ENCODE peak calls at places on chromosomes 13 and 19, in six cellular contexts. P is gastrocnemius medialis, N is esophagus squamous epithelium, M is prostate gland, U is uterus, V is erythroblast. E is an unnamed sample.
A peak's percentile ranks its signal among the peaks of the same experiment; 100 is the strongest.

GRCh38 chr13:23678768-23679167 is 108.6 kb downstream of the TNFRSF19 start:
- DNase-seq in U (no peak), M (no peak), P (no peak), V (no peak), N (no peak), E (no peak)

GRCh38 chr19:15294591-15294990 is 37.7 kb downstream of the BRD4 start:
- DNase-seq in V (peak; percentile 73), P (no peak), N (no peak), M (no peak), U (no peak), E (no peak)

GRCh38 chr13:24161010-24161775 is 673 bp downstream of the SPATA13 start:
- DNase-seq in N (no peak), P (no peak), M (peak; percentile 38), U (peak; percentile 29), V (peak; percentile 65), E (no peak)

GRCh38 chr19:15479391-15480345 is at the start of gene PGLYRP2:
- DNase-seq in U (no peak), M (peak; percentile 86), N (no peak), P (no peak), V (no peak), E (no peak)

GRCh38 chr19:35295792-35296462 is 4.0 kb downstream of the MAG start:
- DNase-seq in U (no peak), V (no peak), P (no peak), N (no peak), M (no peak), E (no peak)

GRCh38 chr19:29083863-29084262 is 129.1 kb downstream of the UQCRFS1 start:
- DNase-seq in M (no peak), U (no peak), V (no peak), P (no peak), N (no peak), E (no peak)

GRCh38 chr19:51439021-51439465 is 19.2 kb downstream of the SIGLEC8 start:
- DNase-seq in M (no peak), N (no peak), P (no peak), U (no peak), V (peak; percentile 64), E (no peak)

GRCh38 chr13:39370554-39370953 is 232.4 kb downstream of the LHFPL6 start:
- DNase-seq in V (no peak), U (peak; percentile 22), M (peak; percentile 24), P (no peak), N (no peak), E (no peak)

GRCh38 chr19:18494267-18494607 is 27.6 kb downstream of the ELL start:
- DNase-seq in M (no peak), U (no peak), N (no peak), V (no peak), P (no peak), E (no peak)

GRCh38 chr19:1133471-1133929 is 29.7 kb downstream of the GPX4 start:
- DNase-seq in P (no peak), V (peak; percentile 33), M (no peak), U (no peak), N (peak; percentile 41), E (no peak)

GRCh38 chr19:18519962-18520847 is 1.7 kb downstream of the ELL start:
- DNase-seq in P (peak; percentile 88), U (peak; percentile 72), V (peak; percentile 87), N (no peak), M (peak; percentile 76), E (no peak)

GRCh38 chr13:58994778-58995177 is 1169.0 kb downstream of the DIAPH3 start:
- DNase-seq in P (no peak), M (no peak), N (no peak), V (no peak), U (no peak), E (no peak)

GRCh38 chr13:48818495-48818961 is 157.2 kb upstream of the FNDC3A start:
- DNase-seq in P (no peak), V (no peak), M (no peak), N (no peak), U (no peak), E (no peak)

GRCh38 chr13:35600137-35600536 is 123.6 kb upstream of the MAB21L1 start:
- DNase-seq in V (no peak), P (no peak), M (no peak), N (no peak), U (no peak), E (no peak)

GRCh38 chr13:51844862-51845573 is at the start of gene TMEM272:
- DNase-seq in M (no peak), U (peak; percentile 71), P (no peak), V (peak; percentile 50), N (no peak), E (no peak)

DNA sequence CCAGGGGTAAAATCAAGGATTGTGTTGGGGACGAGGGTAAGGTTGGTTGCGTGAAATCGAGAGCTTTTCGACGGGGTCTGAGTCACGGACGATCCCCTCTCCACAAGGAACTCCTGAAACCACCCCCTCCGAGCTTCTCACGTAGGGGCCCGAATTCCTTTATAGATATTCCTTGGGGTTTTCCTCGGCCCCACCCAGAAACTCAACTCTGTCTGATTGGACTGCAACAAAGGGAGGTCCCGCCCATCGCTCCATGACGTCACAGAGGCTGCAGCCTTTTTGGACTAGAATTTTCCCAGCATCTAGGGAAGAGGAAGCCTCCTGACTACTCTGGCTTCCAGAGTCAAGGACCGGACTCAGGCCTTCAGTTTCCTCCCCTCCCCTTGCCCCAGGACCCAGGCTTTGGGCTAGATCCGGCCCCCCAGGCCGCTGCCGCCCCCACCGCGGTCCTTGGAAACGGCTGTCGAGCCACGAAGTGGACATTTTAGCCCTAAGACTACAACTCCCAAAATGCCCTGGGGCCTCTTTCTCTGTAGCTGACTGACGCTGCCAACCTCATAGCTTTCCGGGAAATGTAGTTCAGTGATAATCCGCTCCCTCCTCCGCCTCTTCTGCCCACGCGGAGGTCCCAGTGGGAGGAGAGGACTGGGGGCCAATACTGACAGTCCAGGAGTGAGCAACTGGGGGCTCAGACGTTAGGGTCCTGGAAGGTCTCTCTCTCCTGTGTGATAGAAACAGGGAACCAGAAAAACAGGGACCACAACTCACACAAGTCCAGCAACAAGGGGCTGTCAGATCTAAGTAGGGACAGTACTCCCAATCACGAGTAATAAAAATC is at the start of gene IZUMO1:
- DNase-seq in P (peak; percentile 68), N (no peak), M (no peak), U (peak; percentile 73), V (peak; percentile 89), E (no peak)
- TF ChIP-seq POLR2A in P (peak; percentile 53), N (no peak), M (no peak), U (no peak), V (peak; percentile 33), E (no peak)

GRCh38 chr19:46350029-46350757 is 3.3 kb downstream of the PPP5C start:
- DNase-seq in V (peak; percentile 49), P (no peak), N (no peak), U (no peak), M (no peak), E (no peak)

GRCh38 chr19:46349311-46349993 is 2.6 kb downstream of the PPP5C start:
- DNase-seq in P (no peak), M (no peak), N (no peak), U (no peak), V (no peak), E (no peak)

GRCh38 chr19:46351241-46352041 is 4.6 kb downstream of the PPP5C start:
- DNase-seq in N (no peak), P (no peak), V (no peak), M (peak; percentile 21), U (peak; percentile 49), E (no peak)

GRCh38 chr19:46347985-46348384 is 1.1 kb downstream of the PPP5C start:
- DNase-seq in U (no peak), V (no peak), M (no peak), N (no peak), P (no peak), E (no peak)

DNA sequence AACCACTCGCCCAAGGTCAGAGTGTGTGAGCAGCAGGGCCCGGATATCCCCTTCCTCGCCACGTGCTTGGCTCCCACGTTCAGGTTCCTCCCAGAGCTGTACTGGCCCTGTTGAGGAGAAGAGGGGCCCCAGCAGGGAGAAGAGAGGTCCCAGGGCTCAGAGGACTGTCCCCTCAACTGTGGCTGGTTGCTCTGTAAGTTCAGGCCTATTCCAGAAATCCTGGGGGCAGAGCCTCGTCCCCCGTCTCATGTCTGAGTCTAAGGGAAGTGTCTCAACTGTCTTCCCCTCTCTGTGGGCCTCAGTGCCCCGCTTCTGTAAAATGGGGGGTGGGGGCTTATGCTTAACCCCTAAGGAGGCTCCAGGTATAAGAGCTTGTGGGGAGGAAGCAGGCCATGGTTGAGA is 3.9 kb downstream of the PPP5C start:
- DNase-seq in N (no peak), U (no peak), P (no peak), M (no peak), V (no peak), E (no peak)
- TF ChIP-seq POLR2A in N (no peak), U (no peak), P (no peak), M (no peak), V (no peak), E (no peak)

GRCh38 chr19:53621885-53622710 is 9.7 kb upstream of the DPRX start:
- DNase-seq in V (no peak), M (peak; percentile 77), P (no peak), U (no peak), N (no peak), E (no peak)

GRCh38 chr19:53626941-53627340 is 4.9 kb upstream of the DPRX start:
- DNase-seq in U (no peak), N (no peak), M (no peak), P (no peak), V (no peak), E (no peak)

DNA sequence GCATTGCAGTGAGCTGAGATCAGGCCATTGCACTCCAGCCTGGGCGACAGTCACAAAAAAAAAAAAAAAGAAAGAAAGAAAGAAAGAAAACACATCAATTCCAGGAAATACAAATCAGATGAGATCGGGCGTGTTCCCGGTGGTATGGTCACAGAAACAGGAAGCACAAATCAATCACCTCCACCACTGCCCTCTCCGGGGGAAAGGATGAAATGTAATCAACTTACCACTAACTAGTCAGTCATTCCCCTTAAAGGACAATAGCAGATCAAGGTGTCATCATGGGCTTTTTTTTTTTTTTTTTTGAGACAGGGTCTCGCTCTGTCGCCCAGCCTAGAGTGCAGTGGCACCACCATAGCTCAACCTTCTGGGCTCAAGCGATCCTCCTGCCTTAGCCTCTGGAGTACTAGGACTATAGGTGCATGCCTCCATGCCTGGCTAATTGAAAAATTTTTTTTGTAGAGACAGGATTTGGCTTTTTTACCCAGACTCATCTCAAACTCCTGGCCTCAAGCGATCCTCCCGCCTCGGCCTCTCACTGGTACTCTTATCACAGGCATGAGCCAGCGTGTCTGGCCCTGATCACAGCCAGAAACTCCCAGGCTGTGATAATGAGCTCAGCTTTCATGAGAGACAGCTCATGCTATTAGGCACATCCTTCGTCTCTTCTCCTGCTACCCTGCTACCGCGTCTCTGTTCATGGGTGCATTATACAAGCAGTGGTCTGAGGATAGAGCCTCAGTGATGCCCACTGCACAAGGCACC is 6.8 kb upstream of the DPRX start:
- DNase-seq in M (no peak), U (no peak), V (no peak), P (no peak), N (no peak), E (no peak)
- TF ChIP-seq POLR2A in M (no peak), U (no peak), V (no peak), P (no peak), N (no peak), E (no peak)

DNA sequence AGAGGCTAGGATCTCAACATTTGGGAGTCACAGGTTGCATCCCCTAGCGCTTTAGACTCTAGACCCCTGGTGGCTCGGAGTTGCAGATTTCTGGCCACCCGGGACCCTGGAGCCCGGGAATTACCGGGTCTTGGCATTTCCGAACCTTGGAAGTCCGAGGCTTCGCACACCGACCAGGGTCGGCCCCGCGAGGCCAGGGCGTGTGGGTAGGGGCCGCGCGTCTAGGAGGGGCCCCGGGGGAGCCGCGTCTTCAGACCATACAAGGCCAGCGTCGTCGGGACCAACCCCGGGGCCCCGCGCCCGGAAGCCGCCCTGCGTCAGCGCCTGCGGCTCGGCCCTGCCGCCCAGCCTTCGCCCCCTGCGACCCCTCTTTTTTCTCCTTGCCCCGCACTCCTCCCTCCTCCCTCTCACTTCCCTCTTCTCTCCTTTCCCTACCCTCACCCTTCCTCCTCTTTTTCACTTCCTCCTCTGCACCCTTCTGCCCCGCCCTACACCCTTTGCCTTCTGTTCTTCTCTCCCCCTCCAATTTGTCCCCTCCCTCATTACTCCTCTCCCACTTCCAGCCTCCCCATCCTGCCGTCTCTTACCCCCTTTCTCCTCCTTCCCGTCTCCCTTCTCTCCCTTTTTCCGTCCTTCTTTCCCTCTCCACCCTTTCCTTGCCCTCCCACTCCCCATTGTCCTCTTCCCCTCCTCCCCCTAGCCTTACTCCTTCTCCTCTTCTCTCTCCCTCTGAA is 2.4 kb upstream of the PLEKHG2 start:
- DNase-seq in P (peak; percentile 70), N (no peak), M (peak; percentile 62), V (peak; percentile 73), U (peak; percentile 88), E (no peak)
- TF ChIP-seq POLR2A in P (no peak), N (peak; percentile 78), M (peak; percentile 33), V (peak; percentile 95), U (peak; percentile 23), E (no peak)